ENCODE peak calls at places on chromosomes 6 and 20, in six cellular contexts. One of them, this sample, is unnamed.

GRCh38 chr6:26342106-26342999 is 22.6 kb upstream of the BTN3A2 start:
- DNase-seq in HCT116: no peak
- DNase-seq in AG10803: peak; percentile 63
- DNase-seq in stomach: no peak
- DNase-seq in foreskin fibroblast: peak; percentile 82
- DNase-seq in upper lobe of right lung: no peak
- DNase-seq in this sample: peak; percentile 30

GRCh38 chr20:63502671-63503172 is 3.8 kb upstream of the EEF1A2 start:
- DNase-seq in HCT116: no peak
- DNase-seq in AG10803: no peak
- DNase-seq in stomach: no peak
- DNase-seq in foreskin fibroblast: no peak
- DNase-seq in upper lobe of right lung: no peak
- DNase-seq in this sample: no peak

GRCh38 chr20:44209691-44210421 is 715 bp downstream of the OSER1 start:
- DNase-seq in HCT116: no peak
- DNase-seq in AG10803: peak; percentile 22
- DNase-seq in stomach: peak; percentile 46
- DNase-seq in foreskin fibroblast: peak; percentile 50
- DNase-seq in upper lobe of right lung: no peak
- DNase-seq in this sample: peak; percentile 42

GRCh38 chr20:23021941-23022340 is 13.2 kb upstream of the SSTR4 start:
- DNase-seq in HCT116: no peak
- DNase-seq in AG10803: no peak
- DNase-seq in stomach: no peak
- DNase-seq in foreskin fibroblast: peak; percentile 11
- DNase-seq in upper lobe of right lung: no peak
- DNase-seq in this sample: peak; percentile 42

GRCh38 chr6:70221025-70221714 is 81.7 kb downstream of the COL9A1 start:
- DNase-seq in HCT116: no peak
- DNase-seq in AG10803: peak; percentile 21
- DNase-seq in stomach: no peak
- DNase-seq in foreskin fibroblast: peak; percentile 17
- DNase-seq in upper lobe of right lung: no peak
- DNase-seq in this sample: peak; percentile 44

GRCh38 chr20:12966468-12967085 is 42.2 kb upstream of the SPTLC3 start:
- DNase-seq in HCT116: no peak
- DNase-seq in AG10803: peak; percentile 54
- DNase-seq in stomach: no peak
- DNase-seq in foreskin fibroblast: peak; percentile 72
- DNase-seq in upper lobe of right lung: no peak
- DNase-seq in this sample: peak; percentile 74

GRCh38 chr6:138349891-138350290 is 27.8 kb upstream of the SMIM28 start:
- DNase-seq in HCT116: no peak
- DNase-seq in AG10803: peak; percentile 79
- DNase-seq in stomach: no peak
- DNase-seq in foreskin fibroblast: peak; percentile 8
- DNase-seq in upper lobe of right lung: no peak
- DNase-seq in this sample: peak; percentile 29

GRCh38 chr6:19408331-19408730 is 428.8 kb upstream of the ID4 start:
- DNase-seq in HCT116: no peak
- DNase-seq in AG10803: peak; percentile 61
- DNase-seq in stomach: no peak
- DNase-seq in foreskin fibroblast: peak; percentile 21
- DNase-seq in upper lobe of right lung: no peak
- DNase-seq in this sample: no peak

GRCh38 chr6:153044295-153044694 is 41.8 kb upstream of the MTRF1L start:
- DNase-seq in HCT116: no peak
- DNase-seq in AG10803: no peak
- DNase-seq in stomach: no peak
- DNase-seq in foreskin fibroblast: no peak
- DNase-seq in upper lobe of right lung: no peak
- DNase-seq in this sample: peak; percentile 14

GRCh38 chr6:85756982-85757381 is 114.3 kb upstream of the SYNCRIP start:
- DNase-seq in HCT116: peak; percentile 22
- DNase-seq in AG10803: peak; percentile 29
- DNase-seq in stomach: no peak
- DNase-seq in foreskin fibroblast: peak; percentile 50
- DNase-seq in upper lobe of right lung: no peak
- DNase-seq in this sample: peak; percentile 59

GRCh38 chr6:139494376-139495025 is 120.1 kb upstream of the CITED2 start:
- DNase-seq in HCT116: no peak
- DNase-seq in AG10803: no peak
- DNase-seq in stomach: no peak
- DNase-seq in foreskin fibroblast: no peak
- DNase-seq in upper lobe of right lung: no peak
- DNase-seq in this sample: no peak

GRCh38 chr6:31896856-31897611 is 464 bp downstream of the EHMT2 start:
- DNase-seq in HCT116: no peak
- DNase-seq in AG10803: no peak
- DNase-seq in stomach: no peak
- DNase-seq in foreskin fibroblast: no peak
- DNase-seq in upper lobe of right lung: no peak
- DNase-seq in this sample: no peak

GRCh38 chr20:19973920-19974620 is 43.1 kb upstream of the NAA20 start:
- DNase-seq in HCT116: no peak
- DNase-seq in AG10803: peak; percentile 94
- DNase-seq in stomach: peak; percentile 42
- DNase-seq in foreskin fibroblast: peak; percentile 88
- DNase-seq in upper lobe of right lung: peak; percentile 71
- DNase-seq in this sample: peak; percentile 79

GRCh38 chr6:33080127-33081089 is 4.6 kb downstream of the HLA-DPB1 start:
- DNase-seq in HCT116: no peak
- DNase-seq in AG10803: peak; percentile 29
- DNase-seq in stomach: no peak
- DNase-seq in foreskin fibroblast: peak; percentile 75
- DNase-seq in upper lobe of right lung: peak; percentile 78
- DNase-seq in this sample: peak; percentile 61

GRCh38 chr6:48240287-48240686 is 129.3 kb upstream of the PTCHD4 start:
- DNase-seq in HCT116: no peak
- DNase-seq in AG10803: no peak
- DNase-seq in stomach: no peak
- DNase-seq in foreskin fibroblast: no peak
- DNase-seq in upper lobe of right lung: no peak
- DNase-seq in this sample: no peak

GRCh38 chr20:50597406-50597969 is 87.3 kb downstream of the PTPN1 start:
- DNase-seq in HCT116: no peak
- DNase-seq in AG10803: no peak
- DNase-seq in stomach: peak; percentile 48
- DNase-seq in foreskin fibroblast: no peak
- DNase-seq in upper lobe of right lung: no peak
- DNase-seq in this sample: no peak

GRCh38 chr6:34688956-34689355 is 7.6 kb downstream of the ILRUN start:
- DNase-seq in HCT116: no peak
- DNase-seq in AG10803: no peak
- DNase-seq in stomach: no peak
- DNase-seq in foreskin fibroblast: no peak
- DNase-seq in upper lobe of right lung: no peak
- DNase-seq in this sample: no peak

GRCh38 chr20:12762725-12763124 is 246.0 kb upstream of the SPTLC3 start:
- DNase-seq in HCT116: no peak
- DNase-seq in AG10803: no peak
- DNase-seq in stomach: no peak
- DNase-seq in foreskin fibroblast: no peak
- DNase-seq in upper lobe of right lung: no peak
- DNase-seq in this sample: no peak

GRCh38 chr20:50713677-50714101 is 17.7 kb upstream of the PARD6B start:
- DNase-seq in HCT116: no peak
- DNase-seq in AG10803: peak; percentile 65
- DNase-seq in stomach: peak; percentile 60
- DNase-seq in foreskin fibroblast: peak; percentile 80
- DNase-seq in upper lobe of right lung: no peak
- DNase-seq in this sample: peak; percentile 64

GRCh38 chr20:13355386-13355785 is 134.3 kb downstream of the ISM1 start:
- DNase-seq in HCT116: no peak
- DNase-seq in AG10803: peak; percentile 22
- DNase-seq in stomach: no peak
- DNase-seq in foreskin fibroblast: no peak
- DNase-seq in upper lobe of right lung: no peak
- DNase-seq in this sample: no peak

GRCh38 chr20:44056010-44056698 is 130.8 kb downstream of the JPH2 start:
- DNase-seq in HCT116: no peak
- DNase-seq in AG10803: no peak
- DNase-seq in stomach: peak; percentile 29
- DNase-seq in foreskin fibroblast: no peak
- DNase-seq in upper lobe of right lung: peak; percentile 55
- DNase-seq in this sample: peak; percentile 10

GRCh38 chr6:13272131-13273046 is 55.9 kb downstream of the TBC1D7 start:
- DNase-seq in HCT116: no peak
- DNase-seq in AG10803: no peak
- DNase-seq in stomach: peak; percentile 40
- DNase-seq in foreskin fibroblast: no peak
- DNase-seq in upper lobe of right lung: peak; percentile 84
- DNase-seq in this sample: no peak

GRCh38 chr6:2197177-2197671 is 48.2 kb downstream of the GMDS start:
- DNase-seq in HCT116: peak; percentile 28
- DNase-seq in AG10803: peak; percentile 55
- DNase-seq in stomach: no peak
- DNase-seq in foreskin fibroblast: peak; percentile 66
- DNase-seq in upper lobe of right lung: no peak
- DNase-seq in this sample: peak; percentile 57

GRCh38 chr6:50120300-50120699 is 70.6 kb upstream of the DEFB112 start:
- DNase-seq in HCT116: no peak
- DNase-seq in AG10803: peak; percentile 42
- DNase-seq in stomach: no peak
- DNase-seq in foreskin fibroblast: no peak
- DNase-seq in upper lobe of right lung: no peak
- DNase-seq in this sample: no peak

GRCh38 chr20:15658295-15658694 is 915.0 kb downstream of the KIF16B start:
- DNase-seq in HCT116: no peak
- DNase-seq in AG10803: no peak
- DNase-seq in stomach: no peak
- DNase-seq in foreskin fibroblast: no peak
- DNase-seq in upper lobe of right lung: no peak
- DNase-seq in this sample: no peak

GRCh38 chr6:161186173-161186769 is 87.6 kb downstream of the AGPAT4 start:
- DNase-seq in HCT116: peak; percentile 22
- DNase-seq in AG10803: peak; percentile 80
- DNase-seq in stomach: no peak
- DNase-seq in foreskin fibroblast: peak; percentile 87
- DNase-seq in upper lobe of right lung: peak; percentile 90
- DNase-seq in this sample: peak; percentile 88

GRCh38 chr6:44151348-44152108 is 7.1 kb upstream of the CAPN11 start:
- DNase-seq in HCT116: peak; percentile 41
- DNase-seq in AG10803: peak; percentile 62
- DNase-seq in stomach: peak; percentile 86
- DNase-seq in foreskin fibroblast: peak; percentile 84
- DNase-seq in upper lobe of right lung: peak; percentile 89
- DNase-seq in this sample: peak; percentile 67

GRCh38 chr20:41167118-41167470 is 29.8 kb downstream of the PLCG1 start:
- DNase-seq in HCT116: no peak
- DNase-seq in AG10803: no peak
- DNase-seq in stomach: no peak
- DNase-seq in foreskin fibroblast: no peak
- DNase-seq in upper lobe of right lung: peak; percentile 25
- DNase-seq in this sample: no peak

GRCh38 chr20:61640171-61640570 is 388.1 kb downstream of the CDH4 start:
- DNase-seq in HCT116: no peak
- DNase-seq in AG10803: peak; percentile 92
- DNase-seq in stomach: no peak
- DNase-seq in foreskin fibroblast: peak; percentile 52
- DNase-seq in upper lobe of right lung: no peak
- DNase-seq in this sample: no peak

GRCh38 chr6:136326038-136326561 is 36.5 kb upstream of the BCLAF1 start:
- DNase-seq in HCT116: no peak
- DNase-seq in AG10803: peak; percentile 25
- DNase-seq in stomach: no peak
- DNase-seq in foreskin fibroblast: no peak
- DNase-seq in upper lobe of right lung: no peak
- DNase-seq in this sample: peak; percentile 19

GRCh38 chr20:25309395-25310267 is 61.7 kb downstream of the PYGB start:
- DNase-seq in HCT116: peak; percentile 65
- DNase-seq in AG10803: peak; percentile 86
- DNase-seq in stomach: peak; percentile 53
- DNase-seq in foreskin fibroblast: peak; percentile 93
- DNase-seq in upper lobe of right lung: peak; percentile 75
- DNase-seq in this sample: peak; percentile 56

GRCh38 chr20:31475032-31475431 is at the start of the genes DEFB124 and REM1:
- DNase-seq in HCT116: no peak
- DNase-seq in AG10803: no peak
- DNase-seq in stomach: no peak
- DNase-seq in foreskin fibroblast: no peak
- DNase-seq in upper lobe of right lung: peak; percentile 64
- DNase-seq in this sample: no peak
- H3K4me3 ChIP-seq in HCT116: no peak within 1 kb of the TSS
- H3K4me3 ChIP-seq in AG10803: peak within 1 kb of the TSS; percentile 3
- H3K4me3 ChIP-seq in stomach: peak within 1 kb of the TSS; percentile 46
- H3K4me3 ChIP-seq in foreskin fibroblast: peak within 1 kb of the TSS; percentile 40
- H3K4me3 ChIP-seq in upper lobe of right lung: peak within 1 kb of the TSS; percentile 57
- H3K4me3 ChIP-seq in this sample: peak within 1 kb of the TSS; percentile 43

GRCh38 chr6:15447546-15448232 is 201.8 kb downstream of the JARID2 start:
- DNase-seq in HCT116: no peak
- DNase-seq in AG10803: no peak
- DNase-seq in stomach: no peak
- DNase-seq in foreskin fibroblast: no peak
- DNase-seq in upper lobe of right lung: no peak
- DNase-seq in this sample: no peak
- TF ChIP-seq CTCF in HCT116: no peak
- TF ChIP-seq CTCF in AG10803: no peak
- TF ChIP-seq CTCF in stomach: no peak
- TF ChIP-seq CTCF in foreskin fibroblast: no peak
- TF ChIP-seq CTCF in upper lobe of right lung: no peak
- TF ChIP-seq CTCF in this sample: no peak

GRCh38 chr6:6008114-6008647 is 1.5 kb upstream of the NRN1 start:
- DNase-seq in HCT116: no peak
- DNase-seq in AG10803: no peak
- DNase-seq in stomach: no peak
- DNase-seq in foreskin fibroblast: no peak
- DNase-seq in upper lobe of right lung: no peak
- DNase-seq in this sample: no peak
- H3K4me3 ChIP-seq in HCT116: peak overlapping the region; percentile 48
- H3K4me3 ChIP-seq in AG10803: peak overlapping the region; percentile 67
- H3K4me3 ChIP-seq in stomach: peak overlapping the region; percentile 53
- H3K4me3 ChIP-seq in foreskin fibroblast: peak overlapping the region; percentile 52
- H3K4me3 ChIP-seq in upper lobe of right lung: peak overlapping the region; percentile 48
- H3K4me3 ChIP-seq in this sample: peak overlapping the region; percentile 31

DNA sequence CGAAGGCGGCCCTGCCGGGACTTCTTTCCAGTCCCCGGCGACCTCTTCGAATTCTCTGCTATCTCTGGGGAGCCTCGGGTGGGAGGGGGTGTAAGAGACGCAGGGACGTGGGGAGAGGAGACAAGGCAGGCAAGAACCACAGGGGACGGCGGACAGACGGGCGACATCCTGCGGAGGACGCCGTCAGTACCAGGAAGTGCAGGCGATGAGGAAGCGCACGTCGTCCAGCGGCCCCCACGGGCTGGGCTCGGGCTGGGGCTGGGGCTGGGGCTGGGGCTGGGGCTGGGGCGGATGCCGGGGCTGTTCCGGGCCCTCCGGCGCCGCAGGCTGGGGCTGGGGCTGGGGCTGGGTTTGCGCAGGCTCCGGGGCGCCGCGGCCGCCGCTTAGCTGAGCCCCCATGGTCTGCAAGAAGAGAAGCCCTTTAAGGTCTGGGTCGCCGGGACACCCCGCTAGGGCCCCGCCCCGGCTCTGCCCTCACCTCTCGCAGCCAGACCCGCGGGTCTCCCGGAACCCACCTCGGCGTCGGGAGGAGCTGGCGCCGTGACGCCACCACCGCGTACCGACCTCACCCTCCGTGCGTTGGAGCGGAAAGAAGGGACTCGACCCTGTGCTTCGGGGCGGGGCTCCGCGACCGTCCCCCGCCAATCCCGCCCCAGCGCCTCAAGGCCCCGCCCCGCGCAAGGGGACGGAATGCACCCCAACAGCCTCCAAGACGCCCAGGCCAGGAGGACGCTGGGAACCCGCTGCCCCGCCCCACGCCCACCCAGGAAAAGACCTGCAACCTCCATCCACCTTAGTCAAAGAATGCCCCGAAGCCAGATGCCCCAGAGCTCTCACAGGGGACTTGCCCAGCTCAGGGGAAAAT is at the start of gene MMP24OS:
- DNase-seq in HCT116: peak; percentile 66
- DNase-seq in AG10803: peak; percentile 82
- DNase-seq in stomach: peak; percentile 94
- DNase-seq in foreskin fibroblast: peak; percentile 96
- DNase-seq in upper lobe of right lung: peak; percentile 96
- DNase-seq in this sample: peak; percentile 92
- TF ChIP-seq CTCF in HCT116: no peak
- TF ChIP-seq CTCF in AG10803: peak; percentile 40
- TF ChIP-seq CTCF in stomach: no peak
- TF ChIP-seq CTCF in foreskin fibroblast: no peak
- TF ChIP-seq CTCF in upper lobe of right lung: peak; percentile 26
- TF ChIP-seq CTCF in this sample: peak; percentile 13

This sample was measured in cardiac fibroblast.